ENCODE peak calls at places on chromosomes 11 and 22, in nine cellular contexts. Z, C, S, O, Q, F, Y, N and V are unnamed samples.

GRCh38 chr11:6654281-6655019 is 1.2 kb downstream of the DCHS1 start:
- DNase-seq in Z (no peak), C (no peak), S (no peak), O (peak; percentile 78), Q (no peak), F (no peak), Y (no peak), N (no peak), V (peak; percentile 90)

GRCh38 chr11:12090061-12090572 is 20.3 kb upstream of the MICAL2 start:
- DNase-seq in Z (no peak), C (peak; percentile 54), S (peak; percentile 56), O (no peak), Q (no peak), F (no peak), Y (peak; percentile 76), N (no peak), V (no peak)

GRCh38 chr11:66322732-66323427 is 6.0 kb upstream of the CD248 start:
- DNase-seq in Z (no peak), C (no peak), S (no peak), O (no peak), Q (no peak), F (peak; percentile 88), Y (no peak), N (no peak), V (no peak)

GRCh38 chr11:132844956-132845355 is 687.3 kb downstream of the OPCML start:
- DNase-seq in Z (no peak), C (no peak), S (no peak), O (no peak), Q (no peak), F (no peak), Y (no peak), N (no peak), V (no peak)

GRCh38 chr11:36333897-36334296 is 37.8 kb downstream of the PRR5L start:
- DNase-seq in Z (no peak), C (peak; percentile 44), S (no peak), O (no peak), Q (no peak), F (no peak), Y (peak; percentile 26), N (peak; percentile 92), V (peak; percentile 42)

GRCh38 chr11:34379081-34379480 is 21.3 kb upstream of the ABTB2 start:
- DNase-seq in Z (no peak), C (no peak), S (no peak), O (no peak), Q (no peak), F (no peak), Y (no peak), N (no peak), V (no peak)

GRCh38 chr22:38462960-38463784 is 4.7 kb upstream of the KDELR3 start:
- DNase-seq in Z (no peak), C (no peak), S (no peak), O (peak; percentile 72), Q (no peak), F (no peak), Y (no peak), N (peak; percentile 87), V (no peak)

GRCh38 chr11:79439893-79440450 is 858 bp downstream of the TENM4 start:
- DNase-seq in Z (no peak), C (no peak), S (no peak), O (peak; percentile 78), Q (no peak), F (no peak), Y (no peak), N (peak; percentile 65), V (no peak)

GRCh38 chr22:39721456-39722325 is 151.1 kb downstream of the CACNA1I start:
- DNase-seq in Z (no peak), C (no peak), S (no peak), O (peak; percentile 40), Q (no peak), F (peak; percentile 45), Y (no peak), N (no peak), V (no peak)

GRCh38 chr11:113341388-113342165 is 27.2 kb downstream of the TTC12 start:
- DNase-seq in Z (no peak), C (no peak), S (no peak), O (no peak), Q (peak; percentile 36), F (no peak), Y (no peak), N (no peak), V (peak; percentile 45)

GRCh38 chr11:114762437-114762836 is 84.1 kb downstream of the NXPE2 start:
- DNase-seq in Z (peak; percentile 45), C (no peak), S (peak; percentile 21), O (no peak), Q (peak; percentile 51), F (peak; percentile 82), Y (peak; percentile 47), N (peak; percentile 83), V (no peak)

GRCh38 chr11:61771995-61772455 is 19.6 kb downstream of the MYRF start:
- DNase-seq in Z (no peak), C (no peak), S (no peak), O (no peak), Q (no peak), F (no peak), Y (no peak), N (peak; percentile 68), V (no peak)

GRCh38 chr22:35728639-35729308 is 11.1 kb downstream of the APOL5 start:
- DNase-seq in Z (no peak), C (no peak), S (no peak), O (no peak), Q (no peak), F (no peak), Y (no peak), N (no peak), V (no peak)

GRCh38 chr11:15027011-15027410 is 46.4 kb upstream of the CALCB start:
- DNase-seq in Z (no peak), C (no peak), S (no peak), O (no peak), Q (no peak), F (no peak), Y (no peak), N (no peak), V (no peak)

DNA sequence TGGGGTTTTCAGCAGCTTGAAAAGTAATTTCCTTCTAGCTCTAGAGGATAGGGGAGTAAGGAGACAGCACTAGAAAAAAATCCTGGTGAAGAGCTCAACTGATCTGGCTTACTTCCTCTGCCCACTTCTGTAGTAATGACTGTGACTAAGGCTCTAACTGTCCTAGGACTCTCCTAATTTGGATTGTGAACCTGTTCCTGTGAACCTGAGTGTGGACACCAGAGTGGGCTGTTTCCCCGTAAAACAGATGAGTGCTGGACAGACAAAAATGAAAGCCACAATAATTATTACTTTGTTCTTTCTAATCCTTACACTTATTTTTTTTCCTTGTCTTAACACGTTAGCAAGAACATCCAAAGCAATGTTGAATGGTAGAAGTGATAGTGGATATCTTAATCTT is 154.1 kb downstream of the AASDHPPT start:
- DNase-seq in Z (no peak), C (no peak), S (no peak), O (no peak), Q (no peak), F (no peak), Y (no peak), N (no peak), V (no peak)
- TF ChIP-seq CTCF in Z (no peak), C (no peak), S (no peak), O (no peak), Q (peak; percentile 8), F (no peak), Y (no peak), N (no peak), V (no peak)

DNA sequence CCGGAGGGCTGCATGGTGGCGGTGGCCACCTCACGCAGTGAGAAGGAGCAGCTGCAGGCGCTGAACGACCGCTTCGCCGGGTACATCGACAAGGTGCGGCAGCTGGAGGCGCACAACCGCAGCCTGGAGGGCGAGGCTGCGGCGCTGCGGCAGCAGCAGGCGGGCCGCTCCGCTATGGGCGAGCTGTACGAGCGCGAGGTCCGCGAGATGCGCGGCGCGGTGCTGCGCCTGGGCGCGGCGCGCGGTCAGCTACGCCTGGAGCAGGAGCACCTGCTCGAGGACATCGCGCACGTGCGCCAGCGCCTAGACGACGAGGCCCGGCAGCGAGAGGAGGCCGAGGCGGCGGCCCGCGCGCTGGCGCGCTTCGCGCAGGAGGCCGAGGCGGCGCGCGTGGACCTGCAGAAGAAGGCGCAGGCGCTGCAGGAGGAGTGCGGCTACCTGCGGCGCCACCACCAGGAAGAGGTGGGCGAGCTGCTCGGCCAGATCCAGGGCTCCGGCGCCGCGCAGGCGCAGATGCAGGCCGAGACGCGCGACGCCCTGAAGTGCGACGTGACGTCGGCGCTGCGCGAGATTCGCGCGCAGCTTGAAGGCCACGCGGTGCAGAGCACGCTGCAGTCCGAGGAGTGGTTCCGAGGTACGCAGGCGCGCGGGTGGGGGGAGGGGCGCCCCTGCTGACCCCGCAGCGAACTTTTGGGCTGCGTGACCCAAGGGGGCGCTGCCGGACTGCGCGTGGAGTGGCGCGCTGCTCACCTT is 670 bp downstream of the NEFH start:
- DNase-seq in Z (no peak), C (no peak), S (no peak), O (no peak), Q (no peak), F (no peak), Y (peak; percentile 41), N (peak; percentile 75), V (no peak)
- TF ChIP-seq POLR2AphosphoS5 in Z (no peak), C (no peak), S (no peak), O (no peak), Q (peak; percentile 23), F (no peak), Y (no peak), N (peak; percentile 34), V (no peak)

GRCh38 chr11:118259138-118259537 is 5.0 kb downstream of the MPZL2 start:
- DNase-seq in Z (no peak), C (no peak), S (no peak), O (no peak), Q (no peak), F (no peak), Y (no peak), N (no peak), V (no peak)
- TF ChIP-seq CTCF in Z (no peak), C (no peak), S (no peak), O (no peak), Q (no peak), F (no peak), Y (no peak), N (no peak), V (no peak)

GRCh38 chr11:129866328-129866727 is 29.1 kb downstream of the NFRKB start:
- DNase-seq in Z (no peak), C (no peak), S (no peak), O (no peak), Q (no peak), F (no peak), Y (no peak), N (no peak), V (no peak)

GRCh38 chr11:129862123-129862522 is 33.3 kb downstream of the NFRKB start:
- DNase-seq in Z (no peak), C (no peak), S (peak; percentile 46), O (no peak), Q (no peak), F (no peak), Y (no peak), N (peak; percentile 30), V (no peak)

GRCh38 chr11:129865701-129866100 is 29.7 kb downstream of the NFRKB start:
- DNase-seq in Z (no peak), C (no peak), S (no peak), O (no peak), Q (no peak), F (no peak), Y (no peak), N (no peak), V (no peak)

GRCh38 chr11:129864811-129865210 is 30.6 kb downstream of the NFRKB start:
- DNase-seq in Z (no peak), C (no peak), S (peak; percentile 63), O (no peak), Q (no peak), F (no peak), Y (no peak), N (no peak), V (no peak)

GRCh38 chr11:129861702-129862107 is 33.7 kb downstream of the NFRKB start:
- DNase-seq in Z (peak; percentile 86), C (peak; percentile 61), S (peak; percentile 96), O (no peak), Q (peak; percentile 93), F (no peak), Y (peak; percentile 89), N (peak; percentile 85), V (no peak)
- TF ChIP-seq POLR2AphosphoS5 in Z (peak; percentile 66), C (no peak), S (peak; percentile 25), O (no peak), Q (peak; percentile 93), F (no peak), Y (peak; percentile 11), N (no peak), V (peak; percentile 35)